ENCODE peak calls at places on chromosomes 11 and 22, in seven cellular contexts. W, S, U, G, P, A and C are unnamed samples.

GRCh38 chr11:65658174-65659021 is 4.3 kb downstream of the RELA start:
- DNase-seq in G (no peak), S (no peak), A (no peak), P (no peak), W (no peak), U (no peak), C (no peak)

GRCh38 chr22:17781319-17782031 is 7.2 kb upstream of the BID start:
- DNase-seq in S (peak; percentile 73), P (no peak), G (no peak), W (peak; percentile 55), A (no peak), U (peak; percentile 45), C (no peak)

GRCh38 chr11:47879259-47880184 is 31.4 kb upstream of the NUP160 start:
- DNase-seq in P (no peak), G (no peak), A (no peak), U (no peak), W (no peak), S (peak; percentile 26), C (no peak)

GRCh38 chr11:64371201-64371600 is 12.2 kb downstream of the RPS6KA4 start:
- DNase-seq in S (no peak), W (no peak), U (no peak), P (no peak), G (no peak), A (no peak), C (no peak)

GRCh38 chr11:200224-201003 is 6.8 kb downstream of the BET1L start:
- DNase-seq in S (no peak), U (no peak), A (peak; percentile 78), P (peak; percentile 5), W (no peak), G (no peak), C (no peak)

GRCh38 chr11:16780698-16781550 is 42.5 kb downstream of the C11orf58 start:
- DNase-seq in U (no peak), A (no peak), W (no peak), S (no peak), G (no peak), P (no peak), C (no peak)

GRCh38 chr11:130765951-130766649 is 150.2 kb downstream of the SNX19 start:
- DNase-seq in S (no peak), P (no peak), A (no peak), G (no peak), W (no peak), U (no peak), C (no peak)

GRCh38 chr11:17673951-17674350 is 45.4 kb upstream of the MYOD1 start:
- DNase-seq in A (no peak), S (no peak), G (no peak), U (no peak), W (no peak), P (no peak), C (no peak)

GRCh38 chr22:23276656-23277582 is 96.6 kb downstream of the BCR start:
- DNase-seq in S (no peak), U (no peak), W (no peak), A (no peak), P (no peak), G (no peak), C (no peak)

GRCh38 chr11:77175869-77176539 is 48.0 kb downstream of the MYO7A start:
- DNase-seq in A (no peak), U (no peak), S (no peak), G (no peak), W (no peak), P (no peak), C (no peak)

GRCh38 chr22:36374603-36375024 is 13.2 kb downstream of the MYH9 start:
- DNase-seq in A (no peak), P (peak; percentile 39), W (no peak), U (no peak), G (no peak), S (peak; percentile 80), C (no peak)

GRCh38 chr11:111852103-111852502 is 19.3 kb downstream of the ALG9 start:
- DNase-seq in P (no peak), S (no peak), U (no peak), G (no peak), A (no peak), W (no peak), C (no peak)

GRCh38 chr11:128904872-128905344 is 13.8 kb downstream of the KCNJ5 start:
- DNase-seq in W (peak; percentile 83), A (no peak), G (peak; percentile 17), U (no peak), S (no peak), P (no peak), C (peak; percentile 47)

GRCh38 chr22:44026630-44027511 is 2.8 kb downstream of the PARVB start:
- DNase-seq in G (no peak), S (peak; percentile 80), P (peak; percentile 36), U (no peak), W (no peak), A (no peak), C (peak; percentile 21)

GRCh38 chr22:26479792-26480610 is 3.6 kb downstream of the HPS4 start:
- DNase-seq in S (no peak), P (no peak), A (no peak), U (peak; percentile 75), W (no peak), G (no peak), C (peak; percentile 11)

GRCh38 chr22:25448435-25449051 is 115.9 kb upstream of the GRK3 start:
- DNase-seq in W (peak; percentile 3), S (peak; percentile 61), G (no peak), U (peak; percentile 9), A (peak; percentile 63), P (peak; percentile 12), C (no peak)

GRCh38 chr11:33737362-33737821 is 1.2 kb upstream of the CD59 start:
- DNase-seq in S (no peak), W (no peak), U (no peak), P (no peak), A (no peak), G (no peak), C (no peak)

GRCh38 chr11:65781152-65781961 is 581 bp upstream of the AP5B1 start:
- DNase-seq in A (no peak), W (no peak), G (no peak), P (no peak), U (no peak), S (no peak), C (no peak)

GRCh38 chr22:20520093-20520511 is 12.7 kb downstream of the MED15 start:
- DNase-seq in P (no peak), U (no peak), A (no peak), G (no peak), W (no peak), S (no peak), C (no peak)

GRCh38 chr11:118610220-118610772 is 2.9 kb downstream of the PHLDB1 start:
- DNase-seq in S (peak; percentile 68), P (no peak), G (no peak), A (no peak), W (no peak), U (no peak), C (no peak)

GRCh38 chr22:50271519-50271970 is 1.4 kb upstream of the MAPK11 start:
- DNase-seq in P (no peak), W (peak; percentile 71), A (no peak), G (peak; percentile 76), S (peak; percentile 82), U (no peak), C (peak; percentile 51)

GRCh38 chr22:43136255-43136654 is 6.9 kb downstream of the MCAT start:
- DNase-seq in W (peak; percentile 20), P (no peak), S (peak; percentile 73), U (no peak), G (no peak), A (no peak), C (no peak)

GRCh38 chr22:38098410-38099249 is 11.9 kb downstream of the BAIAP2L2 start:
- DNase-seq in S (no peak), W (no peak), G (no peak), P (no peak), U (no peak), A (no peak), C (no peak)

GRCh38 chr22:32788884-32789624 is 12.5 kb upstream of the TIMP3 start:
- DNase-seq in W (no peak), P (no peak), G (no peak), A (no peak), U (no peak), S (no peak), C (no peak)

GRCh38 chr11:75611823-75612222 is 49.8 kb downstream of the SERPINH1 start:
- DNase-seq in P (no peak), G (no peak), W (no peak), S (no peak), A (no peak), U (no peak), C (no peak)

GRCh38 chr11:112874959-112875358 is 86.3 kb upstream of the NCAM1 start:
- DNase-seq in A (no peak), W (no peak), G (no peak), P (no peak), S (no peak), U (no peak), C (no peak)

GRCh38 chr11:117319214-117319840 is 3.3 kb upstream of the BACE1 start:
- DNase-seq in A (no peak), G (no peak), W (no peak), S (no peak), P (no peak), U (no peak), C (no peak)

GRCh38 chr11:60281482-60281881 is 1.0 kb downstream of the MS4A4A start:
- DNase-seq in A (no peak), U (no peak), P (no peak), G (no peak), S (no peak), W (no peak), C (no peak)

GRCh38 chr11:73215191-73216134 is 2.6 kb upstream of the P2RY2 start:
- DNase-seq in G (no peak), U (no peak), S (no peak), W (no peak), P (no peak), A (no peak), C (no peak)

GRCh38 chr11:61477734-61478148 is 30.8 kb upstream of the LRRC10B start:
- DNase-seq in P (no peak), A (no peak), S (peak; percentile 87), U (peak; percentile 26), G (no peak), W (no peak), C (no peak)

GRCh38 chr11:81394324-81394723 is 1339.3 kb downstream of the FAM181B start:
- DNase-seq in S (no peak), W (no peak), U (no peak), A (no peak), G (no peak), P (no peak), C (no peak)

GRCh38 chr22:26783886-26784285 is 126.5 kb downstream of the MIAT start:
- DNase-seq in P (no peak), W (no peak), U (no peak), A (no peak), G (no peak), S (no peak), C (no peak)

GRCh38 chr11:40384991-40385390 is 1074.5 kb downstream of the LRRC4C start:
- DNase-seq in S (no peak), W (no peak), U (no peak), P (no peak), G (no peak), A (no peak), C (no peak)

GRCh38 chr22:22210375-22210774 is 34.2 kb upstream of the VPREB1 start:
- DNase-seq in S (peak; percentile 81), P (peak; percentile 17), A (no peak), U (no peak), G (no peak), W (no peak), C (no peak)

GRCh38 chr22:24155597-24156145 is 25.6 kb upstream of the SUSD2 start:
- DNase-seq in A (peak; percentile 90), U (peak; percentile 33), G (no peak), P (peak; percentile 23), S (peak; percentile 76), W (peak; percentile 43), C (no peak)